ENCODE peak calls at places on chromosomes 4 and X, in five cellular contexts. L is ovary, C is A549, W is transverse colon, I is H1. B is an unnamed sample.

GRCh38 chrX:48025561-48025960 is 18.8 kb downstream of the SPACA5 start:
- DNase-seq in L (peak; percentile 58), C (peak; percentile 15), W (peak; percentile 36), I (no peak), B (no peak)

GRCh38 chr4:149140841-149141240 is 674.8 kb downstream of the IQCM start:
- DNase-seq in L (no peak), C (no peak), W (no peak), I (no peak), B (no peak)

GRCh38 chr4:8179771-8180170 is 19.3 kb upstream of the SH3TC1 start:
- DNase-seq in L (no peak), C (no peak), W (no peak), I (no peak), B (no peak)

GRCh38 chr4:88018471-88018870 is 11.0 kb downstream of the PKD2 start:
- DNase-seq in L (no peak), C (no peak), W (no peak), I (no peak), B (peak; percentile 47)

GRCh38 chr4:112515278-112516075 is 503 bp downstream of the NEUROG2 start:
- DNase-seq in L (no peak), C (no peak), W (no peak), I (no peak), B (no peak)

GRCh38 chr4:165974647-165975335 is 101.8 kb downstream of the TLL1 start:
- DNase-seq in L (no peak), C (no peak), W (no peak), I (no peak), B (no peak)

GRCh38 chr4:134072137-134072536 is 129.5 kb downstream of the PABPC4L start:
- DNase-seq in L (no peak), C (no peak), W (no peak), I (no peak), B (no peak)

GRCh38 chr4:168516841-168517240 is 20.0 kb downstream of the PALLD start:
- DNase-seq in L (no peak), C (no peak), W (no peak), I (no peak), B (no peak)

GRCh38 chr4:92253986-92254671 is 49.6 kb upstream of the GRID2 start:
- DNase-seq in L (no peak), C (no peak), W (no peak), I (peak; percentile 23), B (no peak)

GRCh38 chr4:140691369-140691768 is 64.8 kb downstream of the TBC1D9 start:
- DNase-seq in L (no peak), C (no peak), W (no peak), I (no peak), B (peak; percentile 48)

GRCh38 chr4:118682928-118683327 is 2.3 kb upstream of the METTL14 start:
- DNase-seq in L (no peak), C (peak; percentile 13), W (no peak), I (no peak), B (no peak)

GRCh38 chr4:111628437-111628836 is 516.8 kb upstream of the FAM241A start:
- DNase-seq in L (no peak), C (no peak), W (no peak), I (no peak), B (no peak)

GRCh38 chr4:96784336-96784735 is 944.4 kb downstream of the PDHA2 start:
- DNase-seq in L (no peak), C (no peak), W (no peak), I (no peak), B (no peak)

GRCh38 chrX:49210406-49210805 is 10.4 kb upstream of the SYP start:
- DNase-seq in L (no peak), C (no peak), W (no peak), I (no peak), B (no peak)

GRCh38 chrX:49212209-49212608 is 12.2 kb upstream of the SYP start:
- DNase-seq in L (no peak), C (no peak), W (no peak), I (no peak), B (no peak)

GRCh38 chrX:49211074-49211473 is 11.1 kb upstream of the SYP start:
- DNase-seq in L (no peak), C (no peak), W (no peak), I (no peak), B (no peak)

GRCh38 chrX:49212861-49213260 is 12.9 kb upstream of the SYP start:
- DNase-seq in L (no peak), C (no peak), W (no peak), I (no peak), B (no peak)

GRCh38 chrX:49214996-49215526 is 15.1 kb upstream of the SYP start:
- DNase-seq in L (no peak), C (no peak), W (no peak), I (no peak), B (no peak)
- H3K4me1 ChIP-seq in L (no peaks in the 10 kb centered on the region), C (no peaks in the 10 kb centered on the region), W (no peaks in the 10 kb centered on the region), I (no peaks in the 10 kb centered on the region), B (no peaks in the 10 kb centered on the region)

DNA sequence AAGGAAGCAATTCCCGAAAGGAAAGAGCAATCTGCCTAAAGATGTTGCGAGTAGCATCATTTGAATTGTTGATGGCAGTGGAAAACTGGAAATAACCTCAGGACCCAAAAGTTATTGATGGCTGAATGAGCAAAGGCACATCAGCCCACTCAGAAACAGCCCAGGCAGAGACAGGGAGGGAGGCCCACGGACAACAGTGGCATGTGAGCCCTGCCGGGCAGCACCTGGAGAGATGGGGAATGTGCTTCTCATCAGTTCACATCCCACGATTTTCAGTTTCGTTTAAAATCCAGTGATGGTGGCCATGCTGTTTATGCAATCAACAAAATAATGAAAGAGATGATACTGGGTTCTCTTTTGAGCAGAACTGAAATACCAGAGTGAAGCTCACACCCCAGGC is 80.0 kb downstream of the JAKMIP1 start:
- DNase-seq in L (no peak), C (no peak), W (no peak), I (no peak), B (no peak)
- TF ChIP-seq EP300 in L (no peak), C (no peak), W (no peak), I (no peak), B (no peak)

GRCh38 chr4:98608343-98608742 is 50.1 kb downstream of the TSPAN5 start:
- DNase-seq in L (no peak), C (no peak), W (no peak), I (no peak), B (no peak)
- H3K4me1 ChIP-seq in L (peaks cover 28% of the 10 kb centered on the region), C (no peaks in the 10 kb centered on the region), W (no peaks in the 10 kb centered on the region), I (peaks cover 20% of the 10 kb centered on the region), B (peaks cover 17% of the 10 kb centered on the region)

GRCh38 chr4:56389558-56389957 is 2.3 kb upstream of the AASDH start:
- DNase-seq in L (no peak), C (no peak), W (no peak), I (no peak), B (no peak)
- TF ChIP-seq EP300 in L (no peak), C (no peak), W (no peak), I (no peak), B (no peak)